ENCODE peak calls at places on chromosomes 2 and 18, in five cellular contexts. N, C, I, U and S are unnamed samples.

GRCh38 chr18:58529714-58530354 is 99.1 kb downstream of the ALPK2 start:
- DNase-seq in N (no peak), C (peak), I (peak), U (peak), S (peak)

GRCh38 chr2:25347205-25347815 is 5.6 kb upstream of the DNMT3A start:
- DNase-seq in N (no peak), C (no peak), I (no peak), U (no peak), S (no peak)

GRCh38 chr2:75892490-75892889 is 181.8 kb upstream of the GCFC2 start:
- DNase-seq in N (no peak), C (no peak), I (no peak), U (no peak), S (no peak)

GRCh38 chr2:8627019-8627691 is 54.7 kb upstream of the ID2 start:
- DNase-seq in N (no peak), C (no peak), I (no peak), U (no peak), S (no peak)

GRCh38 chr2:172806426-172807008 is 70.9 kb downstream of the RAPGEF4 start:
- DNase-seq in N (no peak), C (no peak), I (peak), U (no peak), S (peak)

GRCh38 chr2:61116302-61116701 is 45.7 kb upstream of the C2orf74 start:
- DNase-seq in N (no peak), C (no peak), I (no peak), U (no peak), S (no peak)

GRCh38 chr2:219178377-219179175 is 501 bp downstream of the RETREG2 start:
- DNase-seq in N (peak), C (peak), I (peak), U (peak), S (peak)

GRCh38 chr18:59038295-59039039 is 101.2 kb upstream of the SEC11C start:
- DNase-seq in N (no peak), C (no peak), I (no peak), U (no peak), S (no peak)

GRCh38 chr2:149650006-149650405 is 62.4 kb upstream of the MMADHC start:
- DNase-seq in N (peak), C (no peak), I (no peak), U (no peak), S (no peak)

GRCh38 chr2:134866498-134867099 is 28.2 kb downstream of the ACMSD start:
- DNase-seq in N (no peak), C (no peak), I (no peak), U (no peak), S (no peak)

GRCh38 chr18:8468911-8469310 is 140.3 kb upstream of the RAB12 start:
- DNase-seq in N (no peak), C (no peak), I (no peak), U (no peak), S (no peak)

GRCh38 chr18:23387265-23387664 is 65.8 kb upstream of the RIOK3 start:
- DNase-seq in N (no peak), C (no peak), I (no peak), U (no peak), S (no peak)

GRCh38 chr18:79973517-79973916 is 9.1 kb downstream of the HSBP1L1 start:
- DNase-seq in N (no peak), C (no peak), I (no peak), U (no peak), S (no peak)

GRCh38 chr18:13120967-13121586 is 97.5 kb upstream of the LDLRAD4 start:
- DNase-seq in N (no peak), C (no peak), I (no peak), U (no peak), S (no peak)

GRCh38 chr2:64277101-64277849 is 133.1 kb upstream of the PELI1 start:
- DNase-seq in N (no peak), C (no peak), I (no peak), U (no peak), S (no peak)

GRCh38 chr2:124162256-124162655 is 137.2 kb downstream of the CNTNAP5 start:
- DNase-seq in N (no peak), C (no peak), I (no peak), U (no peak), S (no peak)

GRCh38 chr2:240933048-240933965 is 27.2 kb downstream of the CROCC2 start:
- DNase-seq in N (no peak), C (peak), I (no peak), U (no peak), S (no peak)

GRCh38 chr18:49561377-49562193 is at the start of gene LIPG:
- DNase-seq in N (peak), C (no peak), I (no peak), U (no peak), S (peak)

GRCh38 chr2:85584857-85585780 is 888 bp downstream of the VAMP5 start:
- DNase-seq in N (no peak), C (no peak), I (peak), U (no peak), S (no peak)
- H3K4me3 ChIP-seq in N (peak), C (peak), I (peak), U (peak), S (no peak)

DNA sequence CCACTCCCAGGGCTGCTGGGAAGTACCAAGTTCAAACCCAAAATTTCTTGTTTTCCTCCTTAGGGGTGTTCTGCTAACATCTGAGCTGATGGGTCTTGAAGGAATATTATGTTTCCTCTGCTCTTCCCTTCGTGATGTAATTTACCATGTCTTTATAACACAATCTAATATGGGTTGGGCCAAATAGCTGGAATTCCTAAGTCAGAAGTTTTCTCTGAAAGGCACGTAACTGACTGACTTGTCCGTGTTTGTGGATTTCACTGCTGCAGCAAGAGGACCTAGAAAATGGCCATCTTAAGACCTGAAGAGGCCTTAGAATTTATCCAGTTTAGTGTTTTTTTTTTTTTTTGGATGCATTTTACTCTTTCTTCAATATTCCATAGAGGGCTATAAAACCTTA is 256.7 kb downstream of the DCDC2C start:
- DNase-seq in N (no peak), C (no peak), I (no peak), U (no peak), S (no peak)
- H3K4me3 ChIP-seq in N (no peak), C (no peak), I (no peak), U (no peak), S (no peak)

GRCh38 chr2:74264281-74264680 is 65.9 kb downstream of the MTHFD2 start:
- DNase-seq in N (no peak), C (no peak), I (no peak), U (no peak), S (no peak)

GRCh38 chr2:74262681-74263080 is 64.3 kb downstream of the MTHFD2 start:
- DNase-seq in N (no peak), C (no peak), I (no peak), U (no peak), S (no peak)

GRCh38 chr2:74259191-74259590 is 60.8 kb downstream of the MTHFD2 start:
- DNase-seq in N (no peak), C (no peak), I (no peak), U (no peak), S (no peak)

GRCh38 chr2:74261204-74261864 is 62.9 kb downstream of the MTHFD2 start:
- DNase-seq in N (no peak), C (no peak), I (no peak), U (no peak), S (no peak)

DNA sequence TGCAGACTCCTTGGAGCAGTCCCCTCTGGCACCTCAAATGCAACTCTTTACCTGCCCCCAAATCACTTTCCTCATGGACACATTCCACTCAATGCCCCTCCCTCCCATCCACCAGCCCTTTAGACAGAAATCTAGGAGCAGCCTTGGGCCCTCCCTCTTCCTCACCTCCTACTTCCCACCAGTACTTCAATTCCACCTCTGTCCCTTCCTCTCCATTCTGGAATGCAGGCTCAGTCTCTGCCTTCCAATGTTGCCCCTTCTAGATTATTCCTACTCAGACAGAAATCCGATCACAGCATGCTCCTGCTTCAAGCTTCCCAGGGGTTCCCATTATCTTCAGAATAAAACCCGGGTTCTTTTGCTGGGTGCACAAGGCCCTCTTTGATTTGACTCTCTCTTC is 62.1 kb downstream of the MTHFD2 start:
- DNase-seq in N (no peak), C (no peak), I (no peak), U (no peak), S (no peak)
- H3K4me3 ChIP-seq in N (no peak), C (no peak), I (no peak), U (no peak), S (no peak)

GRCh38 chr2:46708492-46708891 is 207.1 kb downstream of the MCFD2 start:
- DNase-seq in N (no peak), C (no peak), I (no peak), U (no peak), S (no peak)
- H3K4me3 ChIP-seq in N (no peak), C (no peak), I (no peak), U (no peak), S (no peak)

GRCh38 chr2:105953942-105954341 is 209.2 kb downstream of the NCK2 start:
- DNase-seq in N (no peak), C (no peak), I (no peak), U (no peak), S (no peak)
- H3K4me3 ChIP-seq in N (no peak), C (no peak), I (no peak), U (no peak), S (no peak)